ENCODE peak calls at places on chromosomes 2 and 18, in eight cellular contexts. H, B, Q, L, S, M, Z and W are unnamed samples.

GRCh38 chr2:226760412-226761194 is 39.0 kb downstream of the IRS1 start:
- DNase-seq in H (no peak), B (no peak), Q (no peak), L (no peak), S (no peak), M (no peak), Z (no peak), W (no peak)

GRCh38 chr2:39642054-39642742 is 23.5 kb upstream of the TMEM178A start:
- DNase-seq in H (no peak), B (no peak), Q (no peak), L (peak; percentile 25), S (peak; percentile 30), M (no peak), Z (no peak), W (no peak)

GRCh38 chr18:45009766-45010165 is 329.1 kb downstream of the SETBP1 start:
- DNase-seq in H (no peak), B (no peak), Q (no peak), L (no peak), S (no peak), M (no peak), Z (no peak), W (no peak)

GRCh38 chr2:121242175-121242875 is 42.7 kb downstream of the TFCP2L1 start:
- DNase-seq in H (no peak), B (peak; percentile 46), Q (peak; percentile 34), L (no peak), S (no peak), M (no peak), Z (no peak), W (no peak)

GRCh38 chr18:49813321-49814146 is at the start of gene ACAA2:
- DNase-seq in H (peak; percentile 29), B (peak; percentile 95), Q (peak; percentile 91), L (peak; percentile 60), S (peak; percentile 79), M (peak; percentile 80), Z (peak; percentile 70), W (peak; percentile 87)

GRCh38 chr2:27049422-27050280 is 1.8 kb upstream of the AGBL5 start:
- DNase-seq in H (no peak), B (peak; percentile 89), Q (peak; percentile 71), L (no peak), S (no peak), M (peak; percentile 61), Z (peak; percentile 61), W (peak; percentile 81)

GRCh38 chr2:105797298-105797819 is 52.6 kb downstream of the NCK2 start:
- DNase-seq in H (no peak), B (no peak), Q (no peak), L (no peak), S (peak; percentile 67), M (no peak), Z (peak; percentile 84), W (no peak)

GRCh38 chr18:27921904-27922541 is 254.9 kb downstream of the CDH2 start:
- DNase-seq in H (no peak), B (peak; percentile 37), Q (no peak), L (no peak), S (peak; percentile 85), M (no peak), Z (no peak), W (no peak)

GRCh38 chr2:210072922-210073509 is 70.6 kb downstream of the RPE start:
- DNase-seq in H (no peak), B (no peak), Q (no peak), L (peak; percentile 12), S (peak; percentile 54), M (no peak), Z (peak; percentile 58), W (peak; percentile 18)

GRCh38 chr18:60413944-60414547 is 41.5 kb upstream of the MC4R start:
- DNase-seq in H (peak; percentile 11), B (no peak), Q (no peak), L (peak; percentile 13), S (peak; percentile 14), M (no peak), Z (peak; percentile 37), W (no peak)

GRCh38 chr2:221657821-221658220 is 85.7 kb upstream of the EPHA4 start:
- DNase-seq in H (no peak), B (no peak), Q (no peak), L (no peak), S (no peak), M (no peak), Z (no peak), W (no peak)

GRCh38 chr2:100119235-100119634 is 23.2 kb downstream of the AFF3 start:
- DNase-seq in H (no peak), B (no peak), Q (no peak), L (no peak), S (no peak), M (no peak), Z (no peak), W (no peak)

GRCh38 chr18:47163241-47163640 is 12.9 kb downstream of the IER3IP1 start:
- DNase-seq in H (no peak), B (no peak), Q (no peak), L (no peak), S (no peak), M (no peak), Z (no peak), W (no peak)

GRCh38 chr18:13762690-13763439 is 36.4 kb downstream of the RNMT start:
- DNase-seq in H (no peak), B (no peak), Q (no peak), L (no peak), S (no peak), M (no peak), Z (no peak), W (no peak)

GRCh38 chr18:4204151-4204720 is 250.9 kb downstream of the DLGAP1 start:
- DNase-seq in H (no peak), B (no peak), Q (no peak), L (no peak), S (peak; percentile 88), M (no peak), Z (no peak), W (no peak)

GRCh38 chr2:107146181-107146580 is 260.2 kb upstream of the ST6GAL2 start:
- DNase-seq in H (no peak), B (no peak), Q (no peak), L (no peak), S (no peak), M (no peak), Z (no peak), W (no peak)